ENCODE peak calls at places on chromosomes 5 and 9, in six cellular contexts. F, B, I, N, A and J are unnamed samples.
A peak's percentile ranks its signal among the peaks of the same experiment; 100 is the strongest.

GRCh38 chr5:132497488-132497997 is 7.0 kb upstream of the IRF1 start:
- DNase-seq in F (peak; percentile 97), B (no peak), I (peak; percentile 90), N (no peak), A (peak; percentile 66), J (peak; percentile 95)

GRCh38 chr5:122385286-122385685 is 73.2 kb downstream of the SNCAIP start:
- DNase-seq in F (no peak), B (no peak), I (no peak), N (no peak), A (no peak), J (no peak)

GRCh38 chr9:37408933-37409710 is 13.4 kb upstream of the GRHPR start:
- DNase-seq in F (no peak), B (no peak), I (no peak), N (no peak), A (no peak), J (no peak)

GRCh38 chr5:143586781-143587362 is 183.4 kb upstream of the NR3C1 start:
- DNase-seq in F (no peak), B (no peak), I (no peak), N (no peak), A (no peak), J (no peak)

GRCh38 chr5:134451618-134452505 is 40.2 kb upstream of the CDKN2AIPNL start:
- DNase-seq in F (peak; percentile 86), B (no peak), I (no peak), N (no peak), A (no peak), J (peak; percentile 86)

GRCh38 chr5:103393131-103393754 is 134.7 kb downstream of the MACIR start:
- DNase-seq in F (peak; percentile 55), B (no peak), I (peak; percentile 85), N (peak; percentile 14), A (peak; percentile 45), J (no peak)

GRCh38 chr5:154205441-154206117 is 15.0 kb downstream of the GALNT10 start:
- DNase-seq in F (peak; percentile 61), B (no peak), I (no peak), N (no peak), A (no peak), J (peak; percentile 86)

GRCh38 chr5:159052282-159053011 is 47.3 kb downstream of the EBF1 start:
- DNase-seq in F (peak; percentile 31), B (no peak), I (peak; percentile 21), N (no peak), A (no peak), J (no peak)

GRCh38 chr9:124347206-124347967 is 67.9 kb downstream of the PSMB7 start:
- DNase-seq in F (no peak), B (no peak), I (no peak), N (no peak), A (no peak), J (no peak)

GRCh38 chr9:113951032-113951372 is 74.9 kb downstream of the ZNF618 start:
- DNase-seq in F (no peak), B (no peak), I (no peak), N (no peak), A (no peak), J (no peak)

GRCh38 chr5:83559141-83559785 is 87.7 kb downstream of the VCAN start:
- DNase-seq in F (no peak), B (no peak), I (peak; percentile 88), N (no peak), A (no peak), J (no peak)

GRCh38 chr9:71646131-71646530 is 122.2 kb downstream of the CEMIP2 start:
- DNase-seq in F (peak; percentile 9), B (no peak), I (no peak), N (no peak), A (no peak), J (no peak)

GRCh38 chr5:180313677-180314076 is 21.8 kb upstream of the MAPK9 start:
- DNase-seq in F (no peak), B (no peak), I (no peak), N (no peak), A (no peak), J (no peak)

GRCh38 chr9:128587453-128587852 is 35.1 kb downstream of the SPTAN1 start:
- DNase-seq in F (no peak), B (no peak), I (no peak), N (no peak), A (no peak), J (no peak)

GRCh38 chr9:4946937-4947336 is 38.1 kb upstream of the JAK2 start:
- DNase-seq in F (no peak), B (no peak), I (no peak), N (no peak), A (no peak), J (no peak)

GRCh38 chr9:134853893-134854292 is 26.7 kb upstream of the FCN2 start:
- DNase-seq in F (no peak), B (no peak), I (no peak), N (no peak), A (no peak), J (no peak)

GRCh38 chr5:21398511-21398910 is 1410.5 kb upstream of the CDH18 start:
- DNase-seq in F (no peak), B (no peak), I (no peak), N (no peak), A (no peak), J (no peak)

GRCh38 chr9:109246533-109246932 is 74.3 kb downstream of the EPB41L4B start:
- DNase-seq in F (no peak), B (peak; percentile 42), I (no peak), N (no peak), A (no peak), J (no peak)

GRCh38 chr5:113293613-113294340 is 141.0 kb downstream of the TSSK1B start:
- DNase-seq in F (peak; percentile 60), B (peak; percentile 57), I (peak; percentile 48), N (no peak), A (peak; percentile 45), J (peak; percentile 45)

GRCh38 chr5:113295111-113295539 is 139.7 kb downstream of the TSSK1B start:
- DNase-seq in F (no peak), B (no peak), I (no peak), N (no peak), A (no peak), J (no peak)

GRCh38 chr5:113293068-113293571 is 141.7 kb downstream of the TSSK1B start:
- DNase-seq in F (peak; percentile 40), B (peak; percentile 58), I (peak; percentile 76), N (no peak), A (peak; percentile 66), J (peak; percentile 28)

GRCh38 chr5:113292535-113292934 is 142.3 kb downstream of the TSSK1B start:
- DNase-seq in F (peak; percentile 36), B (no peak), I (no peak), N (no peak), A (no peak), J (peak; percentile 32)

GRCh38 chr5:113294341-113295110 is 140.3 kb downstream of the TSSK1B start:
- DNase-seq in F (peak; percentile 94), B (peak; percentile 86), I (peak; percentile 93), N (peak; percentile 67), A (peak; percentile 87), J (peak; percentile 93)
- H3K18ac ChIP-seq in F (peak overlapping the region; percentile 58), B (peak overlapping the region; percentile 71), I (peak overlapping the region; percentile 99), N (peak overlapping the region; percentile 33), A (peak overlapping the region; percentile 3), J (peak overlapping the region; percentile 89)

GRCh38 chr5:65926276-65926761 is at the start of gene ERBIN:
- DNase-seq in F (peak; percentile 93), B (peak; percentile 77), I (peak; percentile 66), N (peak; percentile 45), A (peak; percentile 52), J (peak; percentile 82)

GRCh38 chr5:65926893-65927292 is 518 bp downstream of the ERBIN start:
- DNase-seq in F (peak; percentile 43), B (no peak), I (no peak), N (no peak), A (no peak), J (no peak)

GRCh38 chr5:65924366-65925093 is 1.8 kb upstream of the ERBIN start:
- DNase-seq in F (no peak), B (no peak), I (peak; percentile 11), N (no peak), A (no peak), J (no peak)

GRCh38 chr5:65925094-65925600 is 1.2 kb upstream of the ERBIN start:
- DNase-seq in F (peak; percentile 83), B (peak; percentile 82), I (peak; percentile 85), N (peak; percentile 63), A (peak; percentile 62), J (peak; percentile 82)

DNA sequence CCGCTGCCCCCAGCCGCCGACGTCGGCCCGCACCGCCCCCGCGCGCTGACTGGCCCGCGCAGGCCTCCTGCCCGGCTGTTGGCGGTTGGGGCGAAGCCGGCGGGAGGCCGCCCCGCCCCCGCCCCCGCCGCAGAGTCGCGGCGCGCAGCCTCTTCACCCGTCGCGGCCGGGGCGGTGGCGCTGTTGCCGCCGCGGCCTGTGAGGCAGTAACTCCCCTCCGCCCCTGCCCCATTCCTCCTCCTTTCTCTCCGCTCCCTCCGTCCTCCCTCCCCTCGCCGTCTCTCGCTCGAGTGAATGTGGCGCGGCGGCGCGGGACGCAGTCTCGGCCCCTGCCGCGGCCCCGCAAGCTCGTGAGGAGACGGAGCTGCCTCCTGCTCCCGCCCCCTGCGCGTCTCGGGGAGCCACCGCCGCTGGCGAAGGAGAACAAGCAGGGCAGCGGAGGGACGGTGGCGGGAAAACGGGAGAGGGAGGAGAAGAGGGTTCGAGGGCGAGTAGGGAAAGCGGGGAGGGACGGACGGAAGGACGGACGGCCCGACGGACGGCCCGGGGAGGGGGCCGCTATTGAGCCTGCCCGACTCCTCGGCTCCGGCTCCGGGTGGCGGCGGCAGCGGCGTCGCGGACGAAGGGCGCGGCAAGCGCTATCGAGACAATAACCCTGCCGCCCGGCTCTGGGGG is 637 bp upstream of the ERBIN start:
- DNase-seq in F (peak; percentile 93), B (peak; percentile 85), I (peak; percentile 97), N (peak; percentile 91), A (peak; percentile 88), J (peak; percentile 85)
- H3K18ac ChIP-seq in F (peak overlapping the region; percentile 100), B (peak overlapping the region; percentile 92), I (peak overlapping the region; percentile 42), N (peak overlapping the region; percentile 99), A (peak overlapping the region; percentile 90), J (peak overlapping the region; percentile 94)

GRCh38 chr9:83622433-83622813 is 520 bp upstream of the IDNK start:
- DNase-seq in F (no peak), B (no peak), I (no peak), N (no peak), A (no peak), J (no peak)

GRCh38 chr9:83625120-83625710 is 2.3 kb downstream of the IDNK start:
- DNase-seq in F (no peak), B (no peak), I (no peak), N (no peak), A (no peak), J (no peak)

GRCh38 chr9:83623634-83623991 is 670 bp downstream of the IDNK start:
- DNase-seq in F (no peak), B (no peak), I (no peak), N (no peak), A (no peak), J (no peak)

GRCh38 chr9:83620841-83621636 is 1.9 kb upstream of the IDNK start:
- DNase-seq in F (peak; percentile 62), B (peak; percentile 70), I (peak; percentile 74), N (peak; percentile 32), A (peak; percentile 71), J (peak; percentile 52)

GRCh38 chr9:83622814-83623633 is at the start of gene IDNK:
- DNase-seq in F (peak; percentile 62), B (peak; percentile 78), I (peak; percentile 78), N (peak; percentile 58), A (peak; percentile 70), J (peak; percentile 24)
- H3K18ac ChIP-seq in F (no peak within 1 kb of the TSS), B (peak within 1 kb of the TSS; percentile 71), I (peak within 1 kb of the TSS; percentile 86), N (peak within 1 kb of the TSS; percentile 97), A (no peak within 1 kb of the TSS), J (peak within 1 kb of the TSS; percentile 24)

DNA sequence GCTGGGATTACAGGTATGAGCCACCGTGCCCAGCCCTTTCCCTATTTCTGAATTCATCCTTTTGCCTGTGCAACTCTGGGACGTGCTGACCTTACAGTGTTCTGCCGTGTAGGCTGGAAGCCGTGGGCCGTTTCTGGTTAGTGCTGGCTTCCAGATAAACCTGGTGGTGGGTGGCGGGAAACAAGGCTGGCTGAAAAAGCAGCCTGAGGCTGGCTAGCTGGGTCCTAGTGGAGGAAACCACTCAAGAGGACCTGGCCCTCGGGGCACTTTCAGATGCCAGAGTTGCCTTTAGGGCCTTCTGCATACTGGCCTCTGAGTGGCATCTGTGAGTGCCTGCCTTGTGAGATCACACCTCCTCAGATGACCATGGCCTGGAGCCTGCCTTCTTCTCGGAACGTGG is 26.9 kb downstream of the GALNT12 start:
- DNase-seq in F (no peak), B (no peak), I (peak; percentile 60), N (no peak), A (no peak), J (no peak)
- H3K18ac ChIP-seq in F (no peak overlapping the region), B (no peak overlapping the region), I (no peak overlapping the region), N (no peak overlapping the region), A (no peak overlapping the region), J (no peak overlapping the region)